ENCODE peak calls at places on chromosomes 3 and 15, in six cellular contexts. One of them, this sample, is unnamed.
A peak's percentile ranks its signal among the peaks of the same experiment; 100 is the strongest.

GRCh38 chr3:184696643-184697042 is 15.2 kb downstream of the MAGEF1 start:
- DNase-seq in KG1: no peak
- DNase-seq in stimulated activated effector memory CD8-positive, alpha-beta T cell treated with anti-CD3 and anti-CD28 coated beads, Interleukin-12 subunit alpha, Interleukin-12 subunit beta, amount 100 ng/mL, for 72 hours: no peak
- DNase-seq in Panc1: no peak
- DNase-seq in NCI-H1436 treated with DMSO at 0.1 percent for 48 hours: no peak
- DNase-seq in stimulated activated CD8-positive, alpha-beta memory T cell treated with anti-CD3 and anti-CD28 coated beads, Interleukin-2, amount 100 ng/mL, for 1 hour: no peak
- DNase-seq in this sample: no peak

GRCh38 chr3:197186887-197187588 is 111.4 kb downstream of the DLG1 start:
- DNase-seq in Panc1: peak; percentile 39
- DNase-seq in stimulated activated effector memory CD8-positive, alpha-beta T cell treated with anti-CD3 and anti-CD28 coated beads, Interleukin-12 subunit alpha, Interleukin-12 subunit beta, amount 100 ng/mL, for 72 hours: no peak
- DNase-seq in stimulated activated CD8-positive, alpha-beta memory T cell treated with anti-CD3 and anti-CD28 coated beads, Interleukin-2, amount 100 ng/mL, for 1 hour: no peak
- DNase-seq in KG1: peak; percentile 20
- DNase-seq in NCI-H1436 treated with DMSO at 0.1 percent for 48 hours: peak; percentile 53
- DNase-seq in this sample: peak; percentile 60

GRCh38 chr15:100728371-100729201 is 126.2 kb downstream of the ASB7 start:
- DNase-seq in Panc1: no peak
- DNase-seq in KG1: no peak
- DNase-seq in stimulated activated CD8-positive, alpha-beta memory T cell treated with anti-CD3 and anti-CD28 coated beads, Interleukin-2, amount 100 ng/mL, for 1 hour: no peak
- DNase-seq in stimulated activated effector memory CD8-positive, alpha-beta T cell treated with anti-CD3 and anti-CD28 coated beads, Interleukin-12 subunit alpha, Interleukin-12 subunit beta, amount 100 ng/mL, for 72 hours: peak; percentile 30
- DNase-seq in NCI-H1436 treated with DMSO at 0.1 percent for 48 hours: no peak
- DNase-seq in this sample: no peak

GRCh38 chr3:73547427-73548036 is 77.2 kb downstream of the PDZRN3 start:
- DNase-seq in Panc1: no peak
- DNase-seq in KG1: no peak
- DNase-seq in stimulated activated CD8-positive, alpha-beta memory T cell treated with anti-CD3 and anti-CD28 coated beads, Interleukin-2, amount 100 ng/mL, for 1 hour: no peak
- DNase-seq in stimulated activated effector memory CD8-positive, alpha-beta T cell treated with anti-CD3 and anti-CD28 coated beads, Interleukin-12 subunit alpha, Interleukin-12 subunit beta, amount 100 ng/mL, for 72 hours: no peak
- DNase-seq in NCI-H1436 treated with DMSO at 0.1 percent for 48 hours: no peak
- DNase-seq in this sample: no peak

GRCh38 chr3:71532639-71533395 is 50.7 kb downstream of the FOXP1 start:
- DNase-seq in KG1: no peak
- DNase-seq in Panc1: no peak
- DNase-seq in NCI-H1436 treated with DMSO at 0.1 percent for 48 hours: no peak
- DNase-seq in stimulated activated CD8-positive, alpha-beta memory T cell treated with anti-CD3 and anti-CD28 coated beads, Interleukin-2, amount 100 ng/mL, for 1 hour: no peak
- DNase-seq in stimulated activated effector memory CD8-positive, alpha-beta T cell treated with anti-CD3 and anti-CD28 coated beads, Interleukin-12 subunit alpha, Interleukin-12 subunit beta, amount 100 ng/mL, for 72 hours: no peak
- DNase-seq in this sample: no peak

GRCh38 chr3:37993811-37994638 is 3.4 kb downstream of the VILL start:
- DNase-seq in stimulated activated effector memory CD8-positive, alpha-beta T cell treated with anti-CD3 and anti-CD28 coated beads, Interleukin-12 subunit alpha, Interleukin-12 subunit beta, amount 100 ng/mL, for 72 hours: peak; percentile 88
- DNase-seq in Panc1: no peak
- DNase-seq in KG1: peak; percentile 59
- DNase-seq in NCI-H1436 treated with DMSO at 0.1 percent for 48 hours: no peak
- DNase-seq in stimulated activated CD8-positive, alpha-beta memory T cell treated with anti-CD3 and anti-CD28 coated beads, Interleukin-2, amount 100 ng/mL, for 1 hour: peak; percentile 29
- DNase-seq in this sample: no peak

GRCh38 chr3:186180151-186180550 is 71.3 kb upstream of the ETV5 start:
- DNase-seq in stimulated activated CD8-positive, alpha-beta memory T cell treated with anti-CD3 and anti-CD28 coated beads, Interleukin-2, amount 100 ng/mL, for 1 hour: no peak
- DNase-seq in Panc1: no peak
- DNase-seq in stimulated activated effector memory CD8-positive, alpha-beta T cell treated with anti-CD3 and anti-CD28 coated beads, Interleukin-12 subunit alpha, Interleukin-12 subunit beta, amount 100 ng/mL, for 72 hours: peak; percentile 52
- DNase-seq in NCI-H1436 treated with DMSO at 0.1 percent for 48 hours: no peak
- DNase-seq in KG1: no peak
- DNase-seq in this sample: no peak

GRCh38 chr3:187586226-187586625 is 84.0 kb downstream of the SST start:
- DNase-seq in KG1: no peak
- DNase-seq in NCI-H1436 treated with DMSO at 0.1 percent for 48 hours: no peak
- DNase-seq in Panc1: no peak
- DNase-seq in stimulated activated CD8-positive, alpha-beta memory T cell treated with anti-CD3 and anti-CD28 coated beads, Interleukin-2, amount 100 ng/mL, for 1 hour: no peak
- DNase-seq in stimulated activated effector memory CD8-positive, alpha-beta T cell treated with anti-CD3 and anti-CD28 coated beads, Interleukin-12 subunit alpha, Interleukin-12 subunit beta, amount 100 ng/mL, for 72 hours: no peak
- DNase-seq in this sample: no peak

GRCh38 chr3:171221104-171221503 is 194.6 kb upstream of the SLC2A2 start:
- DNase-seq in stimulated activated CD8-positive, alpha-beta memory T cell treated with anti-CD3 and anti-CD28 coated beads, Interleukin-2, amount 100 ng/mL, for 1 hour: no peak
- DNase-seq in NCI-H1436 treated with DMSO at 0.1 percent for 48 hours: no peak
- DNase-seq in Panc1: no peak
- DNase-seq in KG1: no peak
- DNase-seq in stimulated activated effector memory CD8-positive, alpha-beta T cell treated with anti-CD3 and anti-CD28 coated beads, Interleukin-12 subunit alpha, Interleukin-12 subunit beta, amount 100 ng/mL, for 72 hours: no peak
- DNase-seq in this sample: no peak

GRCh38 chr3:80618295-80619256 is 850.8 kb upstream of the ROBO1 start:
- DNase-seq in NCI-H1436 treated with DMSO at 0.1 percent for 48 hours: no peak
- DNase-seq in Panc1: no peak
- DNase-seq in stimulated activated CD8-positive, alpha-beta memory T cell treated with anti-CD3 and anti-CD28 coated beads, Interleukin-2, amount 100 ng/mL, for 1 hour: no peak
- DNase-seq in KG1: no peak
- DNase-seq in stimulated activated effector memory CD8-positive, alpha-beta T cell treated with anti-CD3 and anti-CD28 coated beads, Interleukin-12 subunit alpha, Interleukin-12 subunit beta, amount 100 ng/mL, for 72 hours: no peak
- DNase-seq in this sample: no peak

GRCh38 chr3:11159421-11159904 is 5.2 kb downstream of the HRH1 start:
- DNase-seq in NCI-H1436 treated with DMSO at 0.1 percent for 48 hours: no peak
- DNase-seq in stimulated activated effector memory CD8-positive, alpha-beta T cell treated with anti-CD3 and anti-CD28 coated beads, Interleukin-12 subunit alpha, Interleukin-12 subunit beta, amount 100 ng/mL, for 72 hours: no peak
- DNase-seq in stimulated activated CD8-positive, alpha-beta memory T cell treated with anti-CD3 and anti-CD28 coated beads, Interleukin-2, amount 100 ng/mL, for 1 hour: no peak
- DNase-seq in KG1: no peak
- DNase-seq in Panc1: no peak
- DNase-seq in this sample: no peak

GRCh38 chr3:114221165-114221880 is 16.1 kb downstream of the ZNF80 start:
- DNase-seq in Panc1: no peak
- DNase-seq in stimulated activated effector memory CD8-positive, alpha-beta T cell treated with anti-CD3 and anti-CD28 coated beads, Interleukin-12 subunit alpha, Interleukin-12 subunit beta, amount 100 ng/mL, for 72 hours: peak; percentile 83
- DNase-seq in stimulated activated CD8-positive, alpha-beta memory T cell treated with anti-CD3 and anti-CD28 coated beads, Interleukin-2, amount 100 ng/mL, for 1 hour: peak; percentile 21
- DNase-seq in KG1: no peak
- DNase-seq in NCI-H1436 treated with DMSO at 0.1 percent for 48 hours: no peak
- DNase-seq in this sample: no peak

GRCh38 chr3:68876112-68876713 is 56.1 kb downstream of the TAFA4 start:
- DNase-seq in KG1: peak; percentile 68
- DNase-seq in stimulated activated effector memory CD8-positive, alpha-beta T cell treated with anti-CD3 and anti-CD28 coated beads, Interleukin-12 subunit alpha, Interleukin-12 subunit beta, amount 100 ng/mL, for 72 hours: no peak
- DNase-seq in stimulated activated CD8-positive, alpha-beta memory T cell treated with anti-CD3 and anti-CD28 coated beads, Interleukin-2, amount 100 ng/mL, for 1 hour: no peak
- DNase-seq in Panc1: peak; percentile 47
- DNase-seq in NCI-H1436 treated with DMSO at 0.1 percent for 48 hours: no peak
- DNase-seq in this sample: peak; percentile 43

GRCh38 chr15:35657679-35658201 is 111.8 kb upstream of the DPH6 start:
- DNase-seq in NCI-H1436 treated with DMSO at 0.1 percent for 48 hours: no peak
- DNase-seq in stimulated activated CD8-positive, alpha-beta memory T cell treated with anti-CD3 and anti-CD28 coated beads, Interleukin-2, amount 100 ng/mL, for 1 hour: no peak
- DNase-seq in stimulated activated effector memory CD8-positive, alpha-beta T cell treated with anti-CD3 and anti-CD28 coated beads, Interleukin-12 subunit alpha, Interleukin-12 subunit beta, amount 100 ng/mL, for 72 hours: no peak
- DNase-seq in KG1: no peak
- DNase-seq in Panc1: no peak
- DNase-seq in this sample: no peak

GRCh38 chr15:40308844-40309189 is 1.1 kb upstream of the PLCB2 start:
- DNase-seq in KG1: no peak
- DNase-seq in stimulated activated effector memory CD8-positive, alpha-beta T cell treated with anti-CD3 and anti-CD28 coated beads, Interleukin-12 subunit alpha, Interleukin-12 subunit beta, amount 100 ng/mL, for 72 hours: no peak
- DNase-seq in Panc1: no peak
- DNase-seq in NCI-H1436 treated with DMSO at 0.1 percent for 48 hours: no peak
- DNase-seq in stimulated activated CD8-positive, alpha-beta memory T cell treated with anti-CD3 and anti-CD28 coated beads, Interleukin-2, amount 100 ng/mL, for 1 hour: no peak
- DNase-seq in this sample: no peak

GRCh38 chr3:30245805-30246622 is 360.4 kb upstream of the TGFBR2 start:
- DNase-seq in stimulated activated effector memory CD8-positive, alpha-beta T cell treated with anti-CD3 and anti-CD28 coated beads, Interleukin-12 subunit alpha, Interleukin-12 subunit beta, amount 100 ng/mL, for 72 hours: no peak
- DNase-seq in stimulated activated CD8-positive, alpha-beta memory T cell treated with anti-CD3 and anti-CD28 coated beads, Interleukin-2, amount 100 ng/mL, for 1 hour: no peak
- DNase-seq in NCI-H1436 treated with DMSO at 0.1 percent for 48 hours: no peak
- DNase-seq in Panc1: no peak
- DNase-seq in KG1: no peak
- DNase-seq in this sample: no peak

GRCh38 chr3:101816215-101817149 is 32.8 kb upstream of the NFKBIZ start:
- DNase-seq in Panc1: no peak
- DNase-seq in KG1: no peak
- DNase-seq in stimulated activated CD8-positive, alpha-beta memory T cell treated with anti-CD3 and anti-CD28 coated beads, Interleukin-2, amount 100 ng/mL, for 1 hour: no peak
- DNase-seq in NCI-H1436 treated with DMSO at 0.1 percent for 48 hours: no peak
- DNase-seq in stimulated activated effector memory CD8-positive, alpha-beta T cell treated with anti-CD3 and anti-CD28 coated beads, Interleukin-12 subunit alpha, Interleukin-12 subunit beta, amount 100 ng/mL, for 72 hours: no peak
- DNase-seq in this sample: no peak

GRCh38 chr3:8929860-8930259 is 33.4 kb downstream of the RAD18 start:
- DNase-seq in stimulated activated effector memory CD8-positive, alpha-beta T cell treated with anti-CD3 and anti-CD28 coated beads, Interleukin-12 subunit alpha, Interleukin-12 subunit beta, amount 100 ng/mL, for 72 hours: no peak
- DNase-seq in Panc1: no peak
- DNase-seq in KG1: no peak
- DNase-seq in stimulated activated CD8-positive, alpha-beta memory T cell treated with anti-CD3 and anti-CD28 coated beads, Interleukin-2, amount 100 ng/mL, for 1 hour: no peak
- DNase-seq in NCI-H1436 treated with DMSO at 0.1 percent for 48 hours: no peak
- DNase-seq in this sample: no peak

GRCh38 chr3:113148307-113148703 is 63.1 kb upstream of the BOC start:
- DNase-seq in Panc1: no peak
- DNase-seq in NCI-H1436 treated with DMSO at 0.1 percent for 48 hours: no peak
- DNase-seq in stimulated activated CD8-positive, alpha-beta memory T cell treated with anti-CD3 and anti-CD28 coated beads, Interleukin-2, amount 100 ng/mL, for 1 hour: no peak
- DNase-seq in stimulated activated effector memory CD8-positive, alpha-beta T cell treated with anti-CD3 and anti-CD28 coated beads, Interleukin-12 subunit alpha, Interleukin-12 subunit beta, amount 100 ng/mL, for 72 hours: no peak
- DNase-seq in KG1: no peak
- DNase-seq in this sample: no peak

GRCh38 chr3:66778107-66778506 is 220.0 kb upstream of the KBTBD8 start:
- DNase-seq in Panc1: no peak
- DNase-seq in stimulated activated effector memory CD8-positive, alpha-beta T cell treated with anti-CD3 and anti-CD28 coated beads, Interleukin-12 subunit alpha, Interleukin-12 subunit beta, amount 100 ng/mL, for 72 hours: no peak
- DNase-seq in NCI-H1436 treated with DMSO at 0.1 percent for 48 hours: no peak
- DNase-seq in stimulated activated CD8-positive, alpha-beta memory T cell treated with anti-CD3 and anti-CD28 coated beads, Interleukin-2, amount 100 ng/mL, for 1 hour: no peak
- DNase-seq in KG1: no peak
- DNase-seq in this sample: no peak

GRCh38 chr3:43418601-43419272 is 132.4 kb downstream of the SNRK start:
- DNase-seq in Panc1: no peak
- DNase-seq in stimulated activated CD8-positive, alpha-beta memory T cell treated with anti-CD3 and anti-CD28 coated beads, Interleukin-2, amount 100 ng/mL, for 1 hour: no peak
- DNase-seq in stimulated activated effector memory CD8-positive, alpha-beta T cell treated with anti-CD3 and anti-CD28 coated beads, Interleukin-12 subunit alpha, Interleukin-12 subunit beta, amount 100 ng/mL, for 72 hours: no peak
- DNase-seq in KG1: no peak
- DNase-seq in NCI-H1436 treated with DMSO at 0.1 percent for 48 hours: no peak
- DNase-seq in this sample: no peak

GRCh38 chr3:127275287-127275781 is 12.5 kb downstream of the PRR20G start:
- DNase-seq in Panc1: no peak
- DNase-seq in stimulated activated CD8-positive, alpha-beta memory T cell treated with anti-CD3 and anti-CD28 coated beads, Interleukin-2, amount 100 ng/mL, for 1 hour: no peak
- DNase-seq in NCI-H1436 treated with DMSO at 0.1 percent for 48 hours: no peak
- DNase-seq in KG1: no peak
- DNase-seq in stimulated activated effector memory CD8-positive, alpha-beta T cell treated with anti-CD3 and anti-CD28 coated beads, Interleukin-12 subunit alpha, Interleukin-12 subunit beta, amount 100 ng/mL, for 72 hours: peak; percentile 13
- DNase-seq in this sample: no peak

GRCh38 chr3:190017575-190018288 is 103.0 kb downstream of the P3H2 start:
- DNase-seq in Panc1: peak; percentile 82
- DNase-seq in NCI-H1436 treated with DMSO at 0.1 percent for 48 hours: no peak
- DNase-seq in stimulated activated CD8-positive, alpha-beta memory T cell treated with anti-CD3 and anti-CD28 coated beads, Interleukin-2, amount 100 ng/mL, for 1 hour: no peak
- DNase-seq in KG1: no peak
- DNase-seq in stimulated activated effector memory CD8-positive, alpha-beta T cell treated with anti-CD3 and anti-CD28 coated beads, Interleukin-12 subunit alpha, Interleukin-12 subunit beta, amount 100 ng/mL, for 72 hours: no peak
- DNase-seq in this sample: peak; percentile 65

GRCh38 chr3:30347679-30348216 is 258.7 kb upstream of the TGFBR2 start:
- DNase-seq in NCI-H1436 treated with DMSO at 0.1 percent for 48 hours: no peak
- DNase-seq in Panc1: peak; percentile 61
- DNase-seq in stimulated activated CD8-positive, alpha-beta memory T cell treated with anti-CD3 and anti-CD28 coated beads, Interleukin-2, amount 100 ng/mL, for 1 hour: no peak
- DNase-seq in stimulated activated effector memory CD8-positive, alpha-beta T cell treated with anti-CD3 and anti-CD28 coated beads, Interleukin-12 subunit alpha, Interleukin-12 subunit beta, amount 100 ng/mL, for 72 hours: peak; percentile 63
- DNase-seq in KG1: no peak
- DNase-seq in this sample: peak; percentile 13

GRCh38 chr3:79178471-79178870 is 589.3 kb downstream of the ROBO1 start:
- DNase-seq in stimulated activated CD8-positive, alpha-beta memory T cell treated with anti-CD3 and anti-CD28 coated beads, Interleukin-2, amount 100 ng/mL, for 1 hour: no peak
- DNase-seq in NCI-H1436 treated with DMSO at 0.1 percent for 48 hours: no peak
- DNase-seq in stimulated activated effector memory CD8-positive, alpha-beta T cell treated with anti-CD3 and anti-CD28 coated beads, Interleukin-12 subunit alpha, Interleukin-12 subunit beta, amount 100 ng/mL, for 72 hours: no peak
- DNase-seq in Panc1: no peak
- DNase-seq in KG1: no peak
- DNase-seq in this sample: no peak

GRCh38 chr3:104604326-104605010 is 762.2 kb upstream of the ALCAM start:
- DNase-seq in stimulated activated CD8-positive, alpha-beta memory T cell treated with anti-CD3 and anti-CD28 coated beads, Interleukin-2, amount 100 ng/mL, for 1 hour: no peak
- DNase-seq in stimulated activated effector memory CD8-positive, alpha-beta T cell treated with anti-CD3 and anti-CD28 coated beads, Interleukin-12 subunit alpha, Interleukin-12 subunit beta, amount 100 ng/mL, for 72 hours: no peak
- DNase-seq in KG1: no peak
- DNase-seq in Panc1: no peak
- DNase-seq in NCI-H1436 treated with DMSO at 0.1 percent for 48 hours: peak; percentile 44
- DNase-seq in this sample: peak; percentile 11

GRCh38 chr15:67120009-67120838 is 54.8 kb downstream of the SMAD3 start:
- DNase-seq in KG1: no peak
- DNase-seq in Panc1: no peak
- DNase-seq in NCI-H1436 treated with DMSO at 0.1 percent for 48 hours: no peak
- DNase-seq in stimulated activated effector memory CD8-positive, alpha-beta T cell treated with anti-CD3 and anti-CD28 coated beads, Interleukin-12 subunit alpha, Interleukin-12 subunit beta, amount 100 ng/mL, for 72 hours: peak; percentile 50
- DNase-seq in stimulated activated CD8-positive, alpha-beta memory T cell treated with anti-CD3 and anti-CD28 coated beads, Interleukin-2, amount 100 ng/mL, for 1 hour: no peak
- DNase-seq in this sample: no peak

GRCh38 chr15:41928100-41928499 is 34.2 kb upstream of the SPTBN5 start:
- DNase-seq in Panc1: no peak
- DNase-seq in KG1: no peak
- DNase-seq in NCI-H1436 treated with DMSO at 0.1 percent for 48 hours: no peak
- DNase-seq in stimulated activated effector memory CD8-positive, alpha-beta T cell treated with anti-CD3 and anti-CD28 coated beads, Interleukin-12 subunit alpha, Interleukin-12 subunit beta, amount 100 ng/mL, for 72 hours: no peak
- DNase-seq in stimulated activated CD8-positive, alpha-beta memory T cell treated with anti-CD3 and anti-CD28 coated beads, Interleukin-2, amount 100 ng/mL, for 1 hour: no peak
- DNase-seq in this sample: peak; percentile 44

GRCh38 chr15:92101706-92102434 is 248.4 kb downstream of the SLCO3A1 start:
- DNase-seq in stimulated activated effector memory CD8-positive, alpha-beta T cell treated with anti-CD3 and anti-CD28 coated beads, Interleukin-12 subunit alpha, Interleukin-12 subunit beta, amount 100 ng/mL, for 72 hours: no peak
- DNase-seq in stimulated activated CD8-positive, alpha-beta memory T cell treated with anti-CD3 and anti-CD28 coated beads, Interleukin-2, amount 100 ng/mL, for 1 hour: no peak
- DNase-seq in NCI-H1436 treated with DMSO at 0.1 percent for 48 hours: no peak
- DNase-seq in KG1: no peak
- DNase-seq in Panc1: no peak
- DNase-seq in this sample: no peak

GRCh38 chr3:18405141-18405540 is 20.0 kb downstream of the SATB1 start:
- DNase-seq in KG1: no peak
- DNase-seq in NCI-H1436 treated with DMSO at 0.1 percent for 48 hours: no peak
- DNase-seq in stimulated activated CD8-positive, alpha-beta memory T cell treated with anti-CD3 and anti-CD28 coated beads, Interleukin-2, amount 100 ng/mL, for 1 hour: no peak
- DNase-seq in stimulated activated effector memory CD8-positive, alpha-beta T cell treated with anti-CD3 and anti-CD28 coated beads, Interleukin-12 subunit alpha, Interleukin-12 subunit beta, amount 100 ng/mL, for 72 hours: no peak
- DNase-seq in Panc1: no peak
- DNase-seq in this sample: no peak

GRCh38 chr3:171640520-171641412 is 169.5 kb downstream of the PLD1 start:
- DNase-seq in stimulated activated effector memory CD8-positive, alpha-beta T cell treated with anti-CD3 and anti-CD28 coated beads, Interleukin-12 subunit alpha, Interleukin-12 subunit beta, amount 100 ng/mL, for 72 hours: no peak
- DNase-seq in stimulated activated CD8-positive, alpha-beta memory T cell treated with anti-CD3 and anti-CD28 coated beads, Interleukin-2, amount 100 ng/mL, for 1 hour: no peak
- DNase-seq in KG1: no peak
- DNase-seq in NCI-H1436 treated with DMSO at 0.1 percent for 48 hours: no peak
- DNase-seq in Panc1: no peak
- DNase-seq in this sample: no peak

This sample was measured in NCI-H460.